ENCODE peak calls at places on chromosomes 16 and 17, in four cellular contexts. Z is K562, K is HepG2, G is HCT116. W is an unnamed sample.

GRCh38 chr16:56364865-56365264 is 60.5 kb downstream of the AMFR start:
- DNase-seq in G (no peak), K (no peak), Z (no peak), W (no peak)

GRCh38 chr16:62615526-62615925 is 579.3 kb upstream of the CDH8 start:
- DNase-seq in K (no peak), Z (no peak), G (no peak), W (no peak)

GRCh38 chr16:87582221-87582965 is 19.9 kb upstream of the JPH3 start:
- DNase-seq in K (no peak), G (no peak), Z (no peak), W (no peak)

GRCh38 chr17:47253541-47254402 is at the start of gene ITGB3:
- DNase-seq in G (peak; percentile 50), K (peak; percentile 37), Z (peak; percentile 89), W (no peak)

GRCh38 chr17:18280766-18281165 is 20.3 kb downstream of the MIEF2 start:
- DNase-seq in Z (no peak), K (no peak), G (no peak), W (no peak)

GRCh38 chr17:38925263-38925995 is at the start of gene LASP1NB:
- DNase-seq in Z (no peak), K (no peak), G (no peak), W (no peak)

GRCh38 chr17:27603870-27604794 is 26.9 kb upstream of the LGALS9 start:
- DNase-seq in Z (no peak), G (no peak), K (no peak), W (no peak)

GRCh38 chr16:71883849-71884638 is at the start of gene ZNF821:
- DNase-seq in G (no peak), K (peak; percentile 66), Z (peak; percentile 98), W (no peak)

GRCh38 chr17:28967240-28968135 is 16.2 kb upstream of the PHF12 start:
- DNase-seq in G (no peak), Z (no peak), K (no peak), W (no peak)

GRCh38 chr17:12590417-12590816 is 75.3 kb upstream of the MYOCD start:
- DNase-seq in G (no peak), Z (no peak), K (no peak), W (no peak)

GRCh38 chr17:81093576-81094223 is 58.7 kb downstream of the BAIAP2 start:
- DNase-seq in Z (no peak), K (no peak), G (no peak), W (no peak)

GRCh38 chr16:888901-889570 is 81.7 kb downstream of the LMF1 start:
- DNase-seq in K (no peak), Z (no peak), G (no peak), W (no peak)

GRCh38 chr16:5580772-5581171 is 483.2 kb upstream of the EEF2KMT start:
- DNase-seq in Z (no peak), G (no peak), K (no peak), W (no peak)

GRCh38 chr16:86064431-86065250 is 165.7 kb downstream of the IRF8 start:
- DNase-seq in Z (no peak), K (no peak), G (no peak), W (no peak)

GRCh38 chr16:88706965-88707871 is 915 bp downstream of the CTU2 start:
- DNase-seq in Z (no peak), K (no peak), G (no peak), W (no peak)
- TF ChIP-seq TCF7L2 in Z (no peak), K (no peak), G (no peak), W (no peak)

GRCh38 chr16:31114468-31114867 is 3.0 kb upstream of the KAT8 start:
- DNase-seq in G (no peak), K (no peak), Z (no peak), W (no peak)

GRCh38 chr16:31120129-31120528 is 2.7 kb downstream of the KAT8 start:
- DNase-seq in K (no peak), Z (no peak), G (no peak), W (no peak)

GRCh38 chr16:31118223-31119155 is 1.0 kb downstream of the KAT8 start:
- DNase-seq in G (no peak), K (no peak), Z (no peak), W (no peak)

GRCh38 chr16:31113420-31114124 is 3.9 kb upstream of the KAT8 start:
- DNase-seq in K (peak; percentile 57), G (no peak), Z (no peak), W (no peak)

GRCh38 chr16:31117384-31118222 is at the start of gene KAT8:
- DNase-seq in K (peak; percentile 99), G (peak; percentile 97), Z (peak; percentile 98), W (peak; percentile 85)
- TF ChIP-seq REST in K (peak; percentile 10), G (no peak), Z (peak; percentile 71), W (no peak)

GRCh38 chr16:89023621-89024511 is 46.9 kb upstream of the CBFA2T3 start:
- DNase-seq in K (no peak), Z (no peak), G (no peak), W (no peak)
- TF ChIP-seq TCF7L2 in K (no peak), Z (no peak), G (no peak), W (no peak)

GRCh38 chr16:68739964-68740627 is 3.0 kb downstream of the CDH1 start:
- DNase-seq in K (peak; percentile 90), G (no peak), Z (no peak), W (no peak)
- TF ChIP-seq REST in K (no peak), G (no peak), Z (no peak), W (no peak)

DNA sequence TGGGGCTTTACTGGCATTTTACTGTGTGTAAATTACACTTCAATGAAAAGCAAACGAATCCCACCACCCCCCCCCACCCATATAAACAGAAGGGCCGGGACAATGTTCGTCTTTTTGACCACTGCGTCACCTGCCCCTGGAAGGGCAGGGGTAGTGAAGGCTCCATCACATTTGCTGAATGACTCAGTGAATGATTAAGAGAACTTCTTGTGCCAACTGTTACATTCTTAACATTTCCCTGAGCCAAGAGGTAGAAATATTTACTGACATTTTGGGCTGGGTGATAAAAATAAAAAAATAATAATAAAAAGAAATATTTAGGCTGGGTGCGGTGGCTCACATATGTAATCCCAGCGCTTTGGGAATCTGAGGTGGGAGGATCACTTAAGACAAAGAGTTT is 24.1 kb downstream of the C16orf96 start:
- DNase-seq in Z (no peak), G (no peak), K (no peak), W (no peak)
- TF ChIP-seq TCF7L2 in Z (no peak), G (no peak), K (no peak), W (no peak)

DNA sequence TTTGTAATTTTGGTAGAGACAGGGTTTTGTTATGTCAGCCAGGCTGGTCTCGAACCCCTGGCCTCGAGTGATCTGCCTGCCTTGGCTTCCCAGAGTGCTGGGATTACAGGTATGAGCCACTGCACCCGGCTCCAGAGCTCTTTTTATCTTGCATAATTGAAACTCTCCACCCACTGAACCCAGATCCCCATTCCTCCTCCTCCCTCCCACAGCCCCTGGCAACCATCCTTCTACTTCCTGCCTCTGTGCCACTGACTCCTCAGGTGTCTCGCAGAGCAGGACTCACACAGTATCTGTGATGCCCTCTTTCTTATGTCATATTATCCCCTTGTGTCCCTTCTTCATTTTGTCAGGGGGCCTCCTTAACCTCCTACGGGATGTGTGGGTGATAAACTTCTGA is 340.7 kb downstream of the SLC39A11 start:
- DNase-seq in G (no peak), Z (no peak), K (no peak), W (no peak)
- TF ChIP-seq REST in G (no peak), Z (no peak), K (no peak), W (no peak)

DNA sequence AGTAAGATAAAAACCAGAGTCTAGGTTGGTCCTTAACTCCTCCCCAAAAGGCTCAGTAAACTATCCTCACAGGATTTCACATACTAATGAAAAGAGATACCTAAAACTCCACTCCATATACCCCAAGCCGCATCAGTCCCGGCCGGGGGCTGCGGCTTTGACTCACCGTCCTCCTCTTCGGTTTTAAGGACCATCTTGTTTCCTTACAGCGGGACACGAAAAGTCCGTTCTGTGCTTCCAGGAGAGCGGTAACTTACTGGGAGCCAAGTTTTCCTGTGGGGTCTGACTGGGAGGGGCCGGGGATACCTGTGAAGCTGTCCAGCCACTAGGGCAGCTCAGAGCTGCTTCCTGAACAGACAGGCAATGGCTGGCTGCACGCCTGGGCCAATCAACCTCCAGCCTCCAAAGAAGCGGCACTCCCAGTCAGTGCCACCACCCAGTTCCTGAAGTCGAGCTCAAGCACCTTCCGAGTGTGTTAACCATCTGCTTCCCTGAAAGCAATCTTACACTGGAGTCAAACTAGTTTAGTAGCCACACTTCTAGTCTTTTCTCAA is 45.5 kb downstream of the CYTH1 start:
- DNase-seq in K (no peak), Z (peak; percentile 56), G (peak; percentile 90), W (peak; percentile 54)
- TF ChIP-seq TCF7L2 in K (no peak), Z (no peak), G (peak; percentile 55), W (no peak)